ENCODE peak calls at places on chromosomes 2 and 18, in six cellular contexts. F is DND-41, B is lower lobe of right lung, U is neuronal stem cell, S is astrocyte, R is tibial nerve. A is an unnamed sample. For H3K36me3, the result is how much of the 10 kb centered on the place peaks cover.

GRCh38 chr18:9475643-9476580 is 599 bp downstream of the RALBP1 start:
- DNase-seq in F (peak), B (no peak), U (no peak), S (peak), R (peak), A (peak)

GRCh38 chr2:12953596-12953995 is 236.9 kb downstream of the TRIB2 start:
- DNase-seq in F (no peak), B (no peak), U (no peak), S (no peak), R (no peak), A (no peak)

GRCh38 chr2:186751790-186752189 is 57.9 kb downstream of the FAM171B start:
- DNase-seq in F (no peak), B (no peak), U (no peak), S (no peak), R (no peak), A (no peak)

GRCh38 chr2:14550658-14551057 is 81.9 kb upstream of the LRATD1 start:
- DNase-seq in F (no peak), B (no peak), U (no peak), S (no peak), R (no peak), A (no peak)

GRCh38 chr2:56648802-56649201 is 465.0 kb downstream of the CCDC85A start:
- DNase-seq in F (no peak), B (no peak), U (no peak), S (no peak), R (no peak), A (no peak)

GRCh38 chr2:51003345-51004192 is 28.4 kb downstream of the NRXN1 start:
- DNase-seq in F (no peak), B (no peak), U (no peak), S (peak), R (no peak), A (no peak)

GRCh38 chr2:229775614-229776313 is 61.4 kb upstream of the DNER start:
- DNase-seq in F (peak), B (no peak), U (no peak), S (no peak), R (no peak), A (no peak)

GRCh38 chr18:23619388-23619873 is 33.1 kb upstream of the NPC1 start:
- DNase-seq in F (no peak), B (peak), U (peak), S (peak), R (no peak), A (no peak)

GRCh38 chr2:75098856-75099255 is 100.5 kb downstream of the TACR1 start:
- DNase-seq in F (peak), B (no peak), U (peak), S (peak), R (no peak), A (no peak)

GRCh38 chr2:143482316-143482715 is 353.1 kb downstream of the ARHGAP15 start:
- DNase-seq in F (no peak), B (no peak), U (no peak), S (peak), R (no peak), A (no peak)

GRCh38 chr2:219871396-219871795 is 244.0 kb downstream of the SLC4A3 start:
- DNase-seq in F (no peak), B (no peak), U (peak), S (no peak), R (no peak), A (no peak)

GRCh38 chr2:118169359-118170005 is 81.2 kb downstream of the INSIG2 start:
- DNase-seq in F (no peak), B (peak), U (no peak), S (no peak), R (no peak), A (no peak)

GRCh38 chr2:236295481-236295880 is 31.3 kb upstream of the ASB18 start:
- DNase-seq in F (no peak), B (no peak), U (no peak), S (no peak), R (no peak), A (no peak)

GRCh38 chr18:63477972-63478371 is 1.2 kb downstream of the SERPINB5 start:
- DNase-seq in F (no peak), B (no peak), U (no peak), S (no peak), R (no peak), A (no peak)

GRCh38 chr2:10987439-10987838 is 75.7 kb downstream of the KCNF1 start:
- DNase-seq in F (no peak), B (no peak), U (no peak), S (no peak), R (no peak), A (no peak)

GRCh38 chr2:74414913-74415761 is 6.3 kb downstream of the C2orf81 start:
- DNase-seq in F (no peak), B (peak), U (no peak), S (no peak), R (peak), A (no peak)

GRCh38 chr2:158735822-158736580 is 59.1 kb upstream of the DAPL1 start:
- DNase-seq in F (no peak), B (no peak), U (no peak), S (no peak), R (no peak), A (no peak)

GRCh38 chr2:110173523-110173922 is 31.3 kb downstream of the NPHP1 start:
- DNase-seq in F (no peak), B (no peak), U (no peak), S (peak), R (no peak), A (no peak)

GRCh38 chr2:189008555-189009312 is 34.6 kb downstream of the COL3A1 start:
- DNase-seq in F (no peak), B (no peak), U (no peak), S (no peak), R (no peak), A (no peak)

GRCh38 chr2:11753452-11753885 is 7.0 kb downstream of the LPIN1 start:
- DNase-seq in F (no peak), B (peak), U (no peak), S (peak), R (no peak), A (peak)

GRCh38 chr2:201797175-201797840 is 9.0 kb upstream of the CDK15 start:
- DNase-seq in F (no peak), B (no peak), U (no peak), S (peak), R (no peak), A (no peak)

GRCh38 chr2:56199492-56199891 is 15.7 kb downstream of the CCDC85A start:
- DNase-seq in F (no peak), B (no peak), U (no peak), S (peak), R (no peak), A (no peak)

GRCh38 chr2:70992945-70993688 is 1.6 kb downstream of the TEX261 start:
- DNase-seq in F (peak), B (no peak), U (no peak), S (no peak), R (no peak), A (no peak)

GRCh38 chr2:190062053-190062452 is 476 bp downstream of the MSTN start:
- DNase-seq in F (no peak), B (no peak), U (no peak), S (no peak), R (no peak), A (no peak)

GRCh38 chr2:29363111-29363510 is 247.9 kb downstream of the CLIP4 start:
- DNase-seq in F (no peak), B (no peak), U (no peak), S (no peak), R (no peak), A (no peak)

GRCh38 chr2:88024509-88024908 is 8.2 kb upstream of the RNU2-63P start:
- DNase-seq in F (no peak), B (no peak), U (no peak), S (no peak), R (no peak), A (no peak)

GRCh38 chr18:13288509-13289138 is 70.1 kb downstream of the LDLRAD4 start:
- DNase-seq in F (no peak), B (no peak), U (no peak), S (no peak), R (no peak), A (no peak)

GRCh38 chr2:151361674-151362380 is 4.4 kb downstream of the TNFAIP6 start:
- DNase-seq in F (no peak), B (no peak), U (no peak), S (peak), R (no peak), A (no peak)

GRCh38 chr2:156394033-156394741 is 42.0 kb upstream of the GPD2 start:
- DNase-seq in F (no peak), B (no peak), U (no peak), S (no peak), R (no peak), A (no peak)

DNA sequence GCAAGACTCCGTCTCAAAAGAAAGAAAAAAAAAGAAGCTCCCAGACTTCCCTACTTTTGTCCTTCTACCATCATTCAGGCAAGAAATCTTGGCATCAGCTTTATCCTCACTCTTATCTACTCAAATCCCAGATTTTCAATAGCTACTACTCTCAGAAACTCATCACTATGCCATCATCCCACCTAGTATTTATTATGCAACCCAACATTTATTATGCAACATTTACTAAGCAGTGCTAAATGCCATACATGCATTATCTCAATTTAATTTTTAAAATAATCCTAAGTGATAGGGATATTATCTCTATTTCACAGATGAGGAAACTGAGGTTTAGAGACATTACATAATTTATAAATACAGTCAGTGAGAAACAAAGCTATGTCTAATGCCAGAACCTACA is 4.1 kb downstream of the USP37 start:
- DNase-seq in F (no peak), B (no peak), U (no peak), S (no peak), R (no peak), A (no peak)
- H3K36me3 ChIP-seq in F (half or more), B (under half), U (under half), S (under half), R (under half), A (under half)

DNA sequence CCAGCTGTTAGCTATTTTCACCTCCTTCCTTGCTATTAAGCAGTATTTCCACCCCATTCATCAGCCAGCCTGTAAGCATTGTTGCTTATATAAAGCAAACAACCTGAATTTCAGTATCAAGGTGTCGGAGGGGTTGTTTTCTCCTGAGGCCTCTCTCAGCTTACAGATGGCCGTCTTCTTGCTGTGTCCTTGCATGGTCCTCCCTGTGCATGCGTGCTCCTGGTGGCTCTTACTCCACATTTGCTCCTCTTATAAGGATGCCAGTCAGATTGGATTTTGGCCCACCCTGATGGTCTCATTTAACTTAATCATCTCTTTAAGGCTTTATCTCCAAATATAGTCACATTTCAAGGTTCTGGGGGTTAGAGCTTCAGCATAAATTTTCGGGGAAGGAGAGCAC is 2.6 kb downstream of the MAIP1 start:
- DNase-seq in F (no peak), B (no peak), U (no peak), S (no peak), R (no peak), A (no peak)
- H3K36me3 ChIP-seq in F (half or more), B (under half), U (under half), S (under half), R (under half), A (under half)

DNA sequence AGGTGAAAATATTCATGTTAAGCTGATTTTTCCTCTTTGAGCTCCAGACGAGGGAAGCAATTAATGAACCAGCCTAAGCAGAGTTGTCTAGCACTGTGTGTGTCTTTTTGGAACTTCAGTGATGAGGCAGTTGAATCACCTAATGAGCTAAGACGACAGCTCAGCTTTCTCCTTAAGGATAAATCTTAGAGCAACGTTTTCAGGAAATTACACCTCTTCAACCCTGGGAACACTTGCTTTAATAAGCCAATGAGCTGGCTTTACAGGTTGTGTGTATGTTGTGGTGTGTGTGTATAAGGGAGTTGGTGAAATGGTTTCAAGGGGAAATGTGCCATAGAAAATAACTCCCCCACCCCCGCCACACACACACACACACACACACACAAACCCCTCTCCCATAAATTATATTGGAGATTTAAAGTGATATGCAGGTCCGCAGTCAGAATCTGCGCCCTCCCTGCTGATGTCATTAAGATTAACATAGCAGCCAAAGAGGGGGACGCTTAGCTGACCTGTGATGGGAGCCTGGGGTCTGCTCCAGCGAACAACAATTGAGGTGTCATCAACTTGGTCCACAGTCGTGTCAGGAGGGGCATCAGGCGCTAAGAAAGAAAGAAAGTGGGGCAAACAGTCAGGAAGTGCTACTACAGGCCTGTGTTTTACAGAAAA is 28.1 kb downstream of the FN1 start:
- DNase-seq in F (no peak), B (no peak), U (no peak), S (no peak), R (no peak), A (no peak)
- H3K36me3 ChIP-seq in F (under half), B (half or more), U (under half), S (half or more), R (half or more), A (under half)

GRCh38 chr2:9440058-9440727 is 16.7 kb downstream of the CPSF3 start:
- DNase-seq in F (no peak), B (no peak), U (no peak), S (peak), R (no peak), A (no peak)

GRCh38 chr2:9441556-9441955 is 18.1 kb downstream of the CPSF3 start:
- DNase-seq in F (no peak), B (no peak), U (no peak), S (peak), R (no peak), A (no peak)

GRCh38 chr2:9434484-9434883 is 11.0 kb downstream of the CPSF3 start:
- DNase-seq in F (no peak), B (no peak), U (no peak), S (no peak), R (no peak), A (no peak)

GRCh38 chr2:9445089-9445488 is 21.6 kb downstream of the CPSF3 start:
- DNase-seq in F (no peak), B (no peak), U (no peak), S (no peak), R (no peak), A (no peak)

GRCh38 chr2:9439536-9439935 is 16.1 kb downstream of the CPSF3 start:
- DNase-seq in F (no peak), B (no peak), U (no peak), S (no peak), R (no peak), A (no peak)
- H3K36me3 ChIP-seq in F (half or more), B (half or more), U (under half), S (under half), R (half or more), A (under half)

DNA sequence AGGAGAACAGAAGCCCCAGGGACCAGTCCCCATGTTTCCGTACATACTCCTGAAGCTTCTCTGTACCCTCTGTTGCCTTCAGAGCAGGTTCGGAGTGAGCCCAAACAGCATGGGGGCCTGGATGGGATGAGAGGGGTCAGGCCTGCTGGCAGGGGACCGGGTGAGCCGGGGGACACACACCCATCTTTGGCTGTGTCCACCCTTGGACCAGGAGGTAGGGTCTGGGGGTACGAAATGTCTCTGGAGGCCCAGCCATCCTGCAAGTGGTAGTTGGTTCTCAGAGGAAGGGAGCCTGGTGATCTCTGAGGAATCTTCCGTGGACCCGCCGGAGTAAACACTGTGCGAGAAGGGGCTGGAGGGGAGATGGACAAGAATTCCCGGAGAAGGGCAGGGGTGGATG is 15.3 kb downstream of the FBLN7 start:
- DNase-seq in F (no peak), B (no peak), U (no peak), S (no peak), R (no peak), A (no peak)
- H3K36me3 ChIP-seq in F (under half), B (under half), U (under half), S (under half), R (under half), A (under half)

DNA sequence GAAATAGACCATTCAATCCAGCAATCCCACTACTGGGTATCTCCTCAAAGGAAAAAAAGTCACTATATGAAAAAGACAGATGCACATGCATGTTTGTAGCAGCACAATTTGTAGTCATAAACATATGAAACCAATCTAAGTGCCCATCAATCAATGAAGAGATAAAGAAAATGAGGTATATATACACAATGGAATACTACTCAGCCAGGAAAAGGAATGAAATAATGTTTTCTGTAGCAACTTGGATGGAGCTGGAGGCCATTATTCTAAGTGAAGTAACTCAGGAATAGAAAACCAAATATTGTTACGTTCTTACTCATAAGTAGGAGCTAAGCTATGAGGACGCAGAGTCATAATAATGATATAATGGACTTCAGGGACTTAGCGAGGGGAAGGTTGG is 45.2 kb upstream of the LRRC30 start:
- DNase-seq in F (no peak), B (no peak), U (no peak), S (no peak), R (no peak), A (no peak)
- H3K36me3 ChIP-seq in F (under half), B (under half), U (under half), S (under half), R (under half), A (under half)

GRCh38 chr2:159811232-159811631 is 13.2 kb upstream of the CD302 start:
- DNase-seq in F (no peak), B (no peak), U (no peak), S (no peak), R (no peak), A (no peak)
- H3K36me3 ChIP-seq in F (under half), B (under half), U (under half), S (under half), R (under half), A (under half)

GRCh38 chr18:46445914-46446313 is 211.1 kb downstream of the LOXHD1 start:
- DNase-seq in F (no peak), B (no peak), U (no peak), S (no peak), R (no peak), A (no peak)
- H3K36me3 ChIP-seq in F (under half), B (under half), U (under half), S (under half), R (under half), A (under half)

DNA sequence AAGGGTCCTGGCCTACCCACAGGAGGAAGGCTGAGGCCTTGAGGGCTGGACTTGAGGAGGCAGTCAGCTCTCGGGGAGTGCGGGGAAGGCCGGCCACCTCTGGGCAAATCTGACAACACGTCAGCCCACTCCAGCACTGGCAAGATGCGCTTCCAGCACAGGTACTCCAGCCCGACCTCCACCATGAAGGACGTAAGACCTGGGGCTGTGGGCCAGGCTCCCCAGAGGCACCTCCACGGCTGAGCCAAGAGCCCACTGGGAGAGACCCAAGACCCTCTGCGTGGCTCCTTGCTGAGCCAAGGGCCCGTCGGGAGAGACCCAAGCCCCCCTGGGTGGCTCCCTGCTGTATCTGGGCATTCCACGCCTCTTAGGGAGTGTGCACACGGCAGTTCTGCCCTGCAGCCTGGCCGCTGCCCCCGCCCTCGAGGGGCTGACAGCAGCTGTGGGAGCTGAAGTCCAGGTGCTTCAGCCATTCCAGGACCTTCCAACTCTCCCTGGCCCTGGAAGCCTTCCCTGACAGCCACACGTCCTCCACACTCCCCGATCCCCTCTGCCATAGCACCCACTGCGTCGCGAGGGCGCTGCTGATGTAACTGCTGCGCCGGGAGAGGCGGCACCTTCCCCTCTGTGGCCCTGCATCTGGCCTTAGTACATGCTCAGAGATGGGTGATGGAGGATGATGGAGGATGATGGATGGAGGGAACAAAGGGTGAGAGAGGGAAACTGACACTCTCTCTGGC is 50.2 kb downstream of the BIN1 start:
- DNase-seq in F (no peak), B (no peak), U (no peak), S (no peak), R (no peak), A (no peak)
- H3K36me3 ChIP-seq in F (under half), B (under half), U (under half), S (under half), R (half or more), A (under half)

DNA sequence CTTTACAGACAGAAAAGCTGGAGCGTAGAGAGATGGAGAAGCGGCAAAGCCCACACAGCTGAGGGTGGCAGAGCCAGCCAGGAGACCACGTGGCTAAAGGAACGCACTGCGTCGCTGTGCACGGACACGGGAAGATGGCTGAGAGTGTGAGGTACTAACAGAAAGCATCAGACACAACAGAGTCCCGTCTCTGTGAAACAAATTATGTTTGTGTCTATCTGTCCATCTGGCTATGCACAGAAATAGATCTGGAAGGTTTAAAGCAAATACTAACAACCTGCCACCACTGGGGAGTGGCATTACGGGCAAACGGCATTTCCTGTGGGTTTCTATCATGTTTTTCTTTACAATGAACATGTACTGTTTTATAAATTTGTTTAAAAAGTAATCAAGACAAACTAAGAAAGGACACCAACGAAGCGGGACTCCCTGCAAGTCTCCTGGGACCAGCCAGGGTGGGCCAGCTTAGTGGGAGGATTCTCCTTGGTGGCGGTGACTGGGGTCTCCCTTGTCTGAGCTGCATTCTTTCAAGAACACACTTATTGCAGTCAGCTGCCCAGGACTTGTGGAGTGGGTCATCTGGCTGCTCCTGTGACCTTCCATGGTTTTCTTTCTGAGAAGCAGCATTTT is 262.1 kb downstream of the TWIST2 start:
- DNase-seq in F (no peak), B (no peak), U (no peak), S (no peak), R (no peak), A (no peak)
- H3K36me3 ChIP-seq in F (half or more), B (half or more), U (under half), S (under half), R (half or more), A (under half)